ENCODE peak calls at places on chromosome 5, in eight cellular contexts. One of them, this sample, is unnamed.

GRCh38 chr5:153748823-153749222 is 258.4 kb downstream of the GRIA1 start:
- DNase-seq in breast epithelium: no peak
- DNase-seq in GM04504: no peak
- DNase-seq in PC-9: no peak
- DNase-seq in effector memory CD4-positive, alpha-beta T cell: no peak
- DNase-seq in stimulated activated CD8-positive, alpha-beta memory T cell treated with anti-CD3 and anti-CD28 coated beads, Interleukin-4, amount 100 ng/mL, for 48 hours: no peak
- DNase-seq in cardiac fibroblast: no peak
- DNase-seq in mesothelial cell of epicardium: no peak
- DNase-seq in this sample: no peak

GRCh38 chr5:1788828-1789227 is 10.8 kb downstream of the MRPL36 start:
- DNase-seq in breast epithelium: no peak
- DNase-seq in GM04504: no peak
- DNase-seq in PC-9: no peak
- DNase-seq in effector memory CD4-positive, alpha-beta T cell: no peak
- DNase-seq in stimulated activated CD8-positive, alpha-beta memory T cell treated with anti-CD3 and anti-CD28 coated beads, Interleukin-4, amount 100 ng/mL, for 48 hours: no peak
- DNase-seq in cardiac fibroblast: no peak
- DNase-seq in mesothelial cell of epicardium: no peak
- DNase-seq in this sample: no peak

GRCh38 chr5:134975078-134975715 is 7.5 kb downstream of the CATSPER3 start:
- DNase-seq in breast epithelium: no peak
- DNase-seq in GM04504: no peak
- DNase-seq in PC-9: no peak
- DNase-seq in effector memory CD4-positive, alpha-beta T cell: no peak
- DNase-seq in stimulated activated CD8-positive, alpha-beta memory T cell treated with anti-CD3 and anti-CD28 coated beads, Interleukin-4, amount 100 ng/mL, for 48 hours: no peak
- DNase-seq in cardiac fibroblast: peak; percentile 19
- DNase-seq in mesothelial cell of epicardium: no peak
- DNase-seq in this sample: no peak

GRCh38 chr5:43207601-43208000 is 15.6 kb downstream of the NIM1K start:
- DNase-seq in breast epithelium: no peak
- DNase-seq in GM04504: no peak
- DNase-seq in PC-9: no peak
- DNase-seq in effector memory CD4-positive, alpha-beta T cell: no peak
- DNase-seq in stimulated activated CD8-positive, alpha-beta memory T cell treated with anti-CD3 and anti-CD28 coated beads, Interleukin-4, amount 100 ng/mL, for 48 hours: no peak
- DNase-seq in cardiac fibroblast: no peak
- DNase-seq in mesothelial cell of epicardium: no peak
- DNase-seq in this sample: no peak

GRCh38 chr5:43017438-43017820 is 22.7 kb downstream of the ANXA2R start:
- DNase-seq in breast epithelium: no peak
- DNase-seq in GM04504: no peak
- DNase-seq in PC-9: no peak
- DNase-seq in effector memory CD4-positive, alpha-beta T cell: peak; percentile 37
- DNase-seq in stimulated activated CD8-positive, alpha-beta memory T cell treated with anti-CD3 and anti-CD28 coated beads, Interleukin-4, amount 100 ng/mL, for 48 hours: peak; percentile 57
- DNase-seq in cardiac fibroblast: peak; percentile 47
- DNase-seq in mesothelial cell of epicardium: no peak
- DNase-seq in this sample: peak; percentile 34

GRCh38 chr5:74500037-74500917 is 140.3 kb downstream of the ENC1 start:
- DNase-seq in breast epithelium: no peak
- DNase-seq in GM04504: no peak
- DNase-seq in PC-9: no peak
- DNase-seq in effector memory CD4-positive, alpha-beta T cell: no peak
- DNase-seq in stimulated activated CD8-positive, alpha-beta memory T cell treated with anti-CD3 and anti-CD28 coated beads, Interleukin-4, amount 100 ng/mL, for 48 hours: no peak
- DNase-seq in cardiac fibroblast: no peak
- DNase-seq in mesothelial cell of epicardium: no peak
- DNase-seq in this sample: no peak

GRCh38 chr5:115501457-115501856 is 43.1 kb downstream of the FEM1C start:
- DNase-seq in breast epithelium: no peak
- DNase-seq in GM04504: no peak
- DNase-seq in PC-9: no peak
- DNase-seq in effector memory CD4-positive, alpha-beta T cell: no peak
- DNase-seq in stimulated activated CD8-positive, alpha-beta memory T cell treated with anti-CD3 and anti-CD28 coated beads, Interleukin-4, amount 100 ng/mL, for 48 hours: no peak
- DNase-seq in cardiac fibroblast: peak; percentile 42
- DNase-seq in mesothelial cell of epicardium: no peak
- DNase-seq in this sample: no peak

GRCh38 chr5:102753889-102754498 is 1.1 kb upstream of the PAM start:
- DNase-seq in breast epithelium: no peak
- DNase-seq in GM04504: no peak
- DNase-seq in PC-9: peak; percentile 4
- DNase-seq in effector memory CD4-positive, alpha-beta T cell: no peak
- DNase-seq in stimulated activated CD8-positive, alpha-beta memory T cell treated with anti-CD3 and anti-CD28 coated beads, Interleukin-4, amount 100 ng/mL, for 48 hours: no peak
- DNase-seq in cardiac fibroblast: no peak
- DNase-seq in mesothelial cell of epicardium: no peak
- DNase-seq in this sample: no peak

GRCh38 chr5:154260224-154260859 is 69.8 kb downstream of the GALNT10 start:
- DNase-seq in breast epithelium: no peak
- DNase-seq in GM04504: no peak
- DNase-seq in PC-9: no peak
- DNase-seq in effector memory CD4-positive, alpha-beta T cell: no peak
- DNase-seq in stimulated activated CD8-positive, alpha-beta memory T cell treated with anti-CD3 and anti-CD28 coated beads, Interleukin-4, amount 100 ng/mL, for 48 hours: no peak
- DNase-seq in cardiac fibroblast: peak; percentile 41
- DNase-seq in mesothelial cell of epicardium: no peak
- DNase-seq in this sample: no peak

GRCh38 chr5:6788439-6788838 is 75.2 kb downstream of the TENT4A start:
- DNase-seq in breast epithelium: no peak
- DNase-seq in GM04504: no peak
- DNase-seq in PC-9: no peak
- DNase-seq in effector memory CD4-positive, alpha-beta T cell: no peak
- DNase-seq in stimulated activated CD8-positive, alpha-beta memory T cell treated with anti-CD3 and anti-CD28 coated beads, Interleukin-4, amount 100 ng/mL, for 48 hours: no peak
- DNase-seq in cardiac fibroblast: no peak
- DNase-seq in mesothelial cell of epicardium: no peak
- DNase-seq in this sample: no peak

GRCh38 chr5:68482199-68482598 is 266.6 kb downstream of the PIK3R1 start:
- DNase-seq in breast epithelium: no peak
- DNase-seq in GM04504: no peak
- DNase-seq in PC-9: no peak
- DNase-seq in effector memory CD4-positive, alpha-beta T cell: no peak
- DNase-seq in stimulated activated CD8-positive, alpha-beta memory T cell treated with anti-CD3 and anti-CD28 coated beads, Interleukin-4, amount 100 ng/mL, for 48 hours: no peak
- DNase-seq in cardiac fibroblast: no peak
- DNase-seq in mesothelial cell of epicardium: no peak
- DNase-seq in this sample: no peak

GRCh38 chr5:157540707-157541451 is 34.7 kb downstream of the ADAM19 start:
- DNase-seq in breast epithelium: no peak
- DNase-seq in GM04504: peak; percentile 58
- DNase-seq in PC-9: no peak
- DNase-seq in effector memory CD4-positive, alpha-beta T cell: no peak
- DNase-seq in stimulated activated CD8-positive, alpha-beta memory T cell treated with anti-CD3 and anti-CD28 coated beads, Interleukin-4, amount 100 ng/mL, for 48 hours: peak; percentile 62
- DNase-seq in cardiac fibroblast: peak; percentile 85
- DNase-seq in mesothelial cell of epicardium: no peak
- DNase-seq in this sample: no peak

GRCh38 chr5:1882337-1883119 is at the start of gene IRX4:
- DNase-seq in breast epithelium: no peak
- DNase-seq in GM04504: no peak
- DNase-seq in PC-9: peak; percentile 44
- DNase-seq in effector memory CD4-positive, alpha-beta T cell: no peak
- DNase-seq in stimulated activated CD8-positive, alpha-beta memory T cell treated with anti-CD3 and anti-CD28 coated beads, Interleukin-4, amount 100 ng/mL, for 48 hours: no peak
- DNase-seq in cardiac fibroblast: peak; percentile 19
- DNase-seq in mesothelial cell of epicardium: no peak
- DNase-seq in this sample: no peak

GRCh38 chr5:168766038-168766700 is 187.0 kb upstream of the PANK3 start:
- DNase-seq in breast epithelium: no peak
- DNase-seq in GM04504: no peak
- DNase-seq in PC-9: no peak
- DNase-seq in effector memory CD4-positive, alpha-beta T cell: no peak
- DNase-seq in stimulated activated CD8-positive, alpha-beta memory T cell treated with anti-CD3 and anti-CD28 coated beads, Interleukin-4, amount 100 ng/mL, for 48 hours: no peak
- DNase-seq in cardiac fibroblast: no peak
- DNase-seq in mesothelial cell of epicardium: no peak
- DNase-seq in this sample: no peak

GRCh38 chr5:10233505-10233904 is 16.2 kb downstream of the ATPSCKMT start:
- DNase-seq in breast epithelium: no peak
- DNase-seq in GM04504: peak; percentile 82
- DNase-seq in PC-9: peak; percentile 61
- DNase-seq in effector memory CD4-positive, alpha-beta T cell: no peak
- DNase-seq in stimulated activated CD8-positive, alpha-beta memory T cell treated with anti-CD3 and anti-CD28 coated beads, Interleukin-4, amount 100 ng/mL, for 48 hours: no peak
- DNase-seq in cardiac fibroblast: peak; percentile 86
- DNase-seq in mesothelial cell of epicardium: peak; percentile 55
- DNase-seq in this sample: no peak

GRCh38 chr5:137649228-137649890 is 86.5 kb downstream of the KLHL3 start:
- DNase-seq in breast epithelium: no peak
- DNase-seq in GM04504: peak; percentile 11
- DNase-seq in PC-9: no peak
- DNase-seq in effector memory CD4-positive, alpha-beta T cell: no peak
- DNase-seq in stimulated activated CD8-positive, alpha-beta memory T cell treated with anti-CD3 and anti-CD28 coated beads, Interleukin-4, amount 100 ng/mL, for 48 hours: no peak
- DNase-seq in cardiac fibroblast: peak; percentile 81
- DNase-seq in mesothelial cell of epicardium: no peak
- DNase-seq in this sample: no peak

GRCh38 chr5:154118832-154119442 is 71.6 kb upstream of the GALNT10 start:
- DNase-seq in breast epithelium: no peak
- DNase-seq in GM04504: no peak
- DNase-seq in PC-9: peak; percentile 50
- DNase-seq in effector memory CD4-positive, alpha-beta T cell: no peak
- DNase-seq in stimulated activated CD8-positive, alpha-beta memory T cell treated with anti-CD3 and anti-CD28 coated beads, Interleukin-4, amount 100 ng/mL, for 48 hours: no peak
- DNase-seq in cardiac fibroblast: no peak
- DNase-seq in mesothelial cell of epicardium: no peak
- DNase-seq in this sample: no peak

GRCh38 chr5:14265574-14265973 is 122.4 kb downstream of the TRIO start:
- DNase-seq in breast epithelium: no peak
- DNase-seq in GM04504: peak; percentile 58
- DNase-seq in PC-9: peak; percentile 66
- DNase-seq in effector memory CD4-positive, alpha-beta T cell: no peak
- DNase-seq in stimulated activated CD8-positive, alpha-beta memory T cell treated with anti-CD3 and anti-CD28 coated beads, Interleukin-4, amount 100 ng/mL, for 48 hours: no peak
- DNase-seq in cardiac fibroblast: peak; percentile 51
- DNase-seq in mesothelial cell of epicardium: no peak
- DNase-seq in this sample: no peak

GRCh38 chr5:9533577-9534334 is 12.1 kb downstream of the SEMA5A start:
- DNase-seq in breast epithelium: no peak
- DNase-seq in GM04504: no peak
- DNase-seq in PC-9: no peak
- DNase-seq in effector memory CD4-positive, alpha-beta T cell: no peak
- DNase-seq in stimulated activated CD8-positive, alpha-beta memory T cell treated with anti-CD3 and anti-CD28 coated beads, Interleukin-4, amount 100 ng/mL, for 48 hours: no peak
- DNase-seq in cardiac fibroblast: no peak
- DNase-seq in mesothelial cell of epicardium: no peak
- DNase-seq in this sample: no peak

GRCh38 chr5:32232441-32233219 is 58.5 kb upstream of the GOLPH3 start:
- DNase-seq in breast epithelium: peak; percentile 77
- DNase-seq in GM04504: peak; percentile 40
- DNase-seq in PC-9: peak; percentile 92
- DNase-seq in effector memory CD4-positive, alpha-beta T cell: peak; percentile 56
- DNase-seq in stimulated activated CD8-positive, alpha-beta memory T cell treated with anti-CD3 and anti-CD28 coated beads, Interleukin-4, amount 100 ng/mL, for 48 hours: peak; percentile 86
- DNase-seq in cardiac fibroblast: peak; percentile 84
- DNase-seq in mesothelial cell of epicardium: peak; percentile 73
- DNase-seq in this sample: peak; percentile 56

GRCh38 chr5:101045689-101046088 is 142.6 kb upstream of the ST8SIA4 start:
- DNase-seq in breast epithelium: no peak
- DNase-seq in GM04504: no peak
- DNase-seq in PC-9: no peak
- DNase-seq in effector memory CD4-positive, alpha-beta T cell: no peak
- DNase-seq in stimulated activated CD8-positive, alpha-beta memory T cell treated with anti-CD3 and anti-CD28 coated beads, Interleukin-4, amount 100 ng/mL, for 48 hours: no peak
- DNase-seq in cardiac fibroblast: peak; percentile 19
- DNase-seq in mesothelial cell of epicardium: no peak
- DNase-seq in this sample: no peak

GRCh38 chr5:125056641-125057345 is 310.4 kb upstream of the ZNF608 start:
- DNase-seq in breast epithelium: peak; percentile 53
- DNase-seq in GM04504: no peak
- DNase-seq in PC-9: no peak
- DNase-seq in effector memory CD4-positive, alpha-beta T cell: no peak
- DNase-seq in stimulated activated CD8-positive, alpha-beta memory T cell treated with anti-CD3 and anti-CD28 coated beads, Interleukin-4, amount 100 ng/mL, for 48 hours: no peak
- DNase-seq in cardiac fibroblast: no peak
- DNase-seq in mesothelial cell of epicardium: no peak
- DNase-seq in this sample: no peak

GRCh38 chr5:16593013-16593412 is 23.8 kb downstream of the RETREG1 start:
- DNase-seq in breast epithelium: no peak
- DNase-seq in GM04504: peak; percentile 35
- DNase-seq in PC-9: no peak
- DNase-seq in effector memory CD4-positive, alpha-beta T cell: no peak
- DNase-seq in stimulated activated CD8-positive, alpha-beta memory T cell treated with anti-CD3 and anti-CD28 coated beads, Interleukin-4, amount 100 ng/mL, for 48 hours: no peak
- DNase-seq in cardiac fibroblast: peak; percentile 11
- DNase-seq in mesothelial cell of epicardium: no peak
- DNase-seq in this sample: no peak

GRCh38 chr5:77770293-77771005 is 5.7 kb downstream of the TBCA start:
- DNase-seq in breast epithelium: no peak
- DNase-seq in GM04504: no peak
- DNase-seq in PC-9: no peak
- DNase-seq in effector memory CD4-positive, alpha-beta T cell: no peak
- DNase-seq in stimulated activated CD8-positive, alpha-beta memory T cell treated with anti-CD3 and anti-CD28 coated beads, Interleukin-4, amount 100 ng/mL, for 48 hours: no peak
- DNase-seq in cardiac fibroblast: no peak
- DNase-seq in mesothelial cell of epicardium: no peak
- DNase-seq in this sample: no peak